ENCODE peak calls at places on chromosomes 11 and 22, in seven cellular contexts. T is NB4, Q is cardiac fibroblast, X is endothelial cell, J is breast epithelium, K is H1, C is choroid plexus epithelial cell. O is an unnamed sample.

GRCh38 chr11:108593910-108594434 is 404 bp upstream of the EXPH5 start:
- DNase-seq in T (no peak), C (no peak), J (no peak), K (no peak), Q (no peak), X (no peak), O (no peak)

GRCh38 chr11:100578966-100579365 is 108.1 kb upstream of the ARHGAP42 start:
- DNase-seq in K (peak; percentile 47), J (no peak), T (no peak), C (peak; percentile 62), Q (no peak), X (no peak), O (no peak)

GRCh38 chr11:124174001-124174400 is 9.1 kb upstream of the OR10D3 start:
- DNase-seq in J (no peak), K (no peak), T (peak; percentile 23), X (peak; percentile 22), C (peak; percentile 92), Q (peak; percentile 85), O (no peak)

GRCh38 chr11:44852159-44852707 is 98.5 kb downstream of the TP53I11 start:
- DNase-seq in Q (no peak), T (no peak), J (no peak), X (no peak), K (no peak), C (no peak), O (no peak)

GRCh38 chr11:73942030-73942429 is 8.8 kb upstream of the DNAJB13 start:
- DNase-seq in X (no peak), K (no peak), T (no peak), C (no peak), J (no peak), Q (no peak), O (no peak)

GRCh38 chr11:443542-444199 is 1.9 kb upstream of the ANO9 start:
- DNase-seq in T (no peak), X (no peak), K (no peak), C (peak; percentile 79), J (no peak), Q (peak; percentile 35), O (no peak)

GRCh38 chr11:71491531-71492329 is 35.3 kb upstream of the KRTAP5-7 start:
- DNase-seq in X (no peak), Q (no peak), T (no peak), K (no peak), C (no peak), J (no peak), O (no peak)

GRCh38 chr11:3204141-3205015 is 14.2 kb downstream of the MRGPRG start:
- DNase-seq in T (no peak), K (no peak), C (no peak), X (no peak), J (no peak), Q (no peak), O (no peak)

GRCh38 chr22:30309981-30310672 is 16.6 kb downstream of the TBC1D10A start:
- DNase-seq in T (peak; percentile 29), X (no peak), K (no peak), C (peak; percentile 73), Q (peak; percentile 67), J (no peak), O (no peak)

GRCh38 chr11:124869856-124870387 is 4.7 kb downstream of the ROBO3 start:
- DNase-seq in C (no peak), T (no peak), Q (no peak), J (no peak), X (no peak), K (no peak), O (no peak)

GRCh38 chr11:118609380-118610219 is 2.2 kb downstream of the PHLDB1 start:
- DNase-seq in X (peak; percentile 34), T (peak; percentile 31), Q (peak; percentile 56), J (peak; percentile 48), K (no peak), C (no peak), O (no peak)

GRCh38 chr11:46511352-46511751 is 82.5 kb downstream of the AMBRA1 start:
- DNase-seq in T (no peak), K (no peak), C (no peak), Q (no peak), X (no peak), J (no peak), O (no peak)

GRCh38 chr22:42644422-42645340 is 4.3 kb upstream of the ATP5MGL start:
- DNase-seq in K (no peak), C (peak; percentile 48), T (no peak), X (no peak), Q (peak; percentile 74), J (no peak), O (no peak)

GRCh38 chr11:110377451-110377850 is 52.3 kb upstream of the FDX1 start:
- DNase-seq in T (no peak), K (no peak), J (no peak), C (no peak), X (no peak), Q (no peak), O (no peak)

GRCh38 chr11:76025068-76025467 is 181.2 kb downstream of the WNT11 start:
- DNase-seq in J (no peak), T (no peak), K (no peak), Q (peak; percentile 63), X (no peak), C (peak; percentile 95), O (no peak)

GRCh38 chr22:37870273-37870672 is 21.1 kb downstream of the EIF3L start:
- DNase-seq in C (peak; percentile 50), T (no peak), K (no peak), Q (no peak), X (no peak), J (no peak), O (no peak)

GRCh38 chr11:110716361-110716760 is 4.1 kb upstream of the ARHGAP20 start:
- DNase-seq in J (no peak), X (no peak), Q (peak; percentile 51), K (no peak), C (peak; percentile 71), T (no peak), O (no peak)

GRCh38 chr11:11981840-11982239 is 26.6 kb downstream of the DKK3 start:
- DNase-seq in Q (no peak), X (no peak), K (no peak), T (no peak), C (no peak), J (no peak), O (no peak)

GRCh38 chr11:109085708-109086373 is 336.1 kb upstream of the C11orf87 start:
- DNase-seq in J (no peak), C (no peak), X (no peak), Q (peak; percentile 79), K (no peak), T (no peak), O (no peak)

GRCh38 chr11:71238941-71239340 is 13.4 kb downstream of the SHANK2 start:
- DNase-seq in X (no peak), C (no peak), K (no peak), J (peak; percentile 35), T (no peak), Q (no peak), O (no peak)

GRCh38 chr11:383431-383830 is 10.6 kb upstream of the PKP3 start:
- DNase-seq in Q (no peak), X (no peak), K (no peak), T (no peak), C (no peak), J (no peak), O (no peak)

GRCh38 chr11:105520706-105521345 is 89.0 kb upstream of the GRIA4 start:
- DNase-seq in X (no peak), J (no peak), K (no peak), T (no peak), Q (no peak), C (no peak), O (no peak)

GRCh38 chr22:23419151-23419550 is 160.9 kb downstream of the IGLL1 start:
- DNase-seq in C (no peak), J (no peak), K (no peak), T (no peak), Q (no peak), X (no peak), O (no peak)

GRCh38 chr22:23411739-23412138 is 168.4 kb downstream of the IGLL1 start:
- DNase-seq in J (no peak), X (no peak), C (no peak), Q (no peak), K (no peak), T (no peak), O (no peak)

GRCh38 chr22:23418159-23418788 is 161.8 kb downstream of the IGLL1 start:
- DNase-seq in J (no peak), X (no peak), T (no peak), K (no peak), C (no peak), Q (no peak), O (no peak)

GRCh38 chr22:23414727-23415489 is 165.2 kb downstream of the IGLL1 start:
- DNase-seq in Q (no peak), J (no peak), C (no peak), K (no peak), T (no peak), X (no peak), O (no peak)

GRCh38 chr22:23415490-23415851 is 164.6 kb downstream of the IGLL1 start:
- DNase-seq in K (no peak), X (no peak), Q (no peak), T (no peak), J (no peak), C (no peak), O (no peak)
- TF ChIP-seq CTCF in K (no peak), X (no peak), Q (no peak), T (no peak), J (no peak), C (no peak), O (no peak)

GRCh38 chr11:116533186-116533825 is 239.5 kb downstream of the BUD13 start:
- DNase-seq in K (no peak), Q (no peak), C (no peak), J (no peak), T (no peak), X (no peak), O (peak; percentile 30)
- TF ChIP-seq CTCF in K (peak; percentile 62), Q (no peak), C (no peak), J (no peak), T (no peak), X (no peak), O (no peak)

DNA sequence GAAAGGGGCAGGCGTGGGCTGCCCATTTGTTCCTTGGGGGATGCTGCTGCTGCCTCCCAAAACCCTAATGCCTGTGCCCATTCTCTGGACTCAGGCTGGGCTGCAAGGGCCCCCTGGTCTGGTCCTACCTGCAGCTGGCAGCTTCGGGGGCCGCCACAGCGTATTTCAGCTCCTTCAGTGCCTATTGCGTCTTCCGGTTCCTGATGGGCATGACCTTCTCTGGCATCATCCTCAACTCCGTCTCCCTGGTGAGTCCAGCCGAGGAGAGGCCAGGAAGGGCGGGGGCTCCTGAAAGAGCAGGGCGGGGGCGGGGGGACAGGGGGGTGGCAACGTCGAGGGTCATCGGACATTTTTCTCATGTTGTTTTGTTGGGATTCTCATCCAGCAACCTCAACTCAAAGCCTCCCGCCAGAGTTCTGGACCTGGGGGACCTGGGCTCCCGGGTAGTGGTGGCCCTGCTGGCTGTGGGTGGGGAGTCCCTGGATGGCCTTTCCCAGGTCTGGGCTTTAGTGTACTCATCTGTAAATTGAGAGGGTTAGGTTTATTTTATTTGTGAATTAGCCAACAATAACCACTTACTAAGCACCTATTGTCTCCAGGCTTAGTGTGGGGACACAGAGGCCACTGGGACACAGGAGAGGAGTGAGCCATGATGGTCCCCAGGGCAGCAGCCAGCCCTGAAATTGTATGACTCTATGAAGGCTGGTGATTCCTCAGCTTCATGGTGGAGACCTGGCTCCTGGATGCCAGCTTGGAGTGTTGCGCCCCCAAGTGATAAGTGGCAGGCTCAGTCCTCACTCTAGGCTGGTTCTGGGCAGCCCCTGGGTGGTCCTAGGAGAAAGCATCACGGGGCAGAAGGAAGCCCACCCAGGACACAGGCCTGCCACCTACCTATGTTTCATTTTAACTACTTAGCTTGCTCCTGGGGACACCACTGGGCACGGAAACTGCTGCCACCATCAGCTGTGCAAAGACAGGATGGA is 36.0 kb downstream of the CAPN1 start:
- DNase-seq in J (no peak), Q (no peak), K (no peak), T (no peak), C (no peak), X (no peak), O (no peak)
- TF ChIP-seq CTCF in J (no peak), Q (no peak), K (peak; percentile 48), T (no peak), C (no peak), X (no peak), O (no peak)

GRCh38 chr22:50548046-50548912 is 2.6 kb downstream of the KLHDC7B start:
- DNase-seq in C (no peak), X (no peak), K (no peak), J (no peak), T (peak; percentile 80), Q (peak; percentile 17), O (no peak)
- TF ChIP-seq CTCF in C (no peak), X (no peak), K (no peak), J (no peak), T (peak; percentile 3), Q (no peak), O (no peak)

O was measured in neural crest cell.